ENCODE peak calls at places on chromosome 14, in four cellular contexts. P, H, K and L are unnamed samples.

GRCh38 chr14:32542507-32542906 is 213.4 kb downstream of the AKAP6 start:
- DNase-seq in H (peak), K (no peak), P (no peak), L (no peak)

GRCh38 chr14:30656190-30656632 is 34.1 kb downstream of the SCFD1 start:
- DNase-seq in K (no peak), H (peak), P (peak), L (peak)

GRCh38 chr14:57205953-57206352 is 62.8 kb downstream of the EXOC5 start:
- DNase-seq in H (no peak), K (no peak), P (no peak), L (no peak)

GRCh38 chr14:91295276-91295845 is 50.9 kb upstream of the GPR68 start:
- DNase-seq in K (no peak), H (no peak), P (no peak), L (no peak)

GRCh38 chr14:102235275-102235897 is 69.6 kb downstream of the MOK start:
- DNase-seq in K (peak), H (peak), P (peak), L (peak)

GRCh38 chr14:36215217-36215598 is 38.7 kb upstream of the PTCSC3 start:
- DNase-seq in P (no peak), K (no peak), H (no peak), L (no peak)

GRCh38 chr14:91400696-91401095 is 16.9 kb downstream of the CCDC88C start:
- DNase-seq in K (no peak), P (no peak), H (no peak), L (no peak)

GRCh38 chr14:74572829-74573360 is 39.1 kb downstream of the LTBP2 start:
- DNase-seq in H (no peak), K (no peak), P (no peak), L (no peak)

GRCh38 chr14:22844221-22845102 is 8.1 kb downstream of the MMP14 start:
- DNase-seq in P (no peak), H (no peak), K (no peak), L (no peak)

GRCh38 chr14:105086833-105087307 is 21.6 kb upstream of the GPR132 start:
- DNase-seq in H (peak), P (peak), K (peak), L (peak)

GRCh38 chr14:100529561-100530031 is 57.6 kb downstream of the BEGAIN start:
- DNase-seq in K (peak), P (no peak), H (no peak), L (no peak)

GRCh38 chr14:101815994-101816393 is 54.5 kb downstream of the PPP2R5C start:
- DNase-seq in K (no peak), P (peak), H (no peak), L (no peak)

GRCh38 chr14:89457007-89457406 is 40.0 kb upstream of the FOXN3 start:
- DNase-seq in K (no peak), P (no peak), H (no peak), L (no peak)

GRCh38 chr14:96286251-96286650 is 30.2 kb downstream of the BDKRB1 start:
- DNase-seq in K (no peak), P (no peak), H (no peak), L (no peak)

GRCh38 chr14:88995437-88996198 is 171.2 kb downstream of the TTC8 start:
- DNase-seq in P (no peak), K (peak), H (no peak), L (no peak)

GRCh38 chr14:90585106-90585505 is 188.3 kb downstream of the CALM1 start:
- DNase-seq in H (no peak), P (no peak), K (no peak), L (no peak)

GRCh38 chr14:72909163-72909562 is 15.3 kb upstream of the DPF3 start:
- DNase-seq in K (no peak), H (no peak), P (no peak), L (no peak)

GRCh38 chr14:96792581-96792980 is 4.6 kb upstream of the VRK1 start:
- DNase-seq in H (no peak), P (no peak), K (no peak), L (no peak)

GRCh38 chr14:38420045-38420444 is 164.2 kb upstream of the CLEC14A start:
- DNase-seq in H (no peak), K (no peak), P (no peak), L (no peak)

GRCh38 chr14:68085742-68086141 is 266.2 kb downstream of the RAD51B start:
- DNase-seq in K (no peak), H (no peak), P (no peak), L (peak)

GRCh38 chr14:72679106-72679505 is 214.8 kb downstream of the DPF3 start:
- DNase-seq in H (no peak), P (no peak), K (no peak), L (no peak)

GRCh38 chr14:38056270-38056669 is 151.4 kb upstream of the SSTR1 start:
- DNase-seq in H (peak), K (no peak), P (no peak), L (no peak)

GRCh38 chr14:91413547-91414474 is 3.8 kb downstream of the CCDC88C start:
- DNase-seq in H (peak), P (peak), K (peak), L (no peak)

GRCh38 chr14:56794557-56795283 is 15.6 kb downstream of the OTX2 start:
- DNase-seq in P (no peak), H (peak), K (no peak), L (peak)

GRCh38 chr14:59435106-59435505 is 30.1 kb downstream of the GPR135 start:
- DNase-seq in P (no peak), K (no peak), H (no peak), L (no peak)

GRCh38 chr14:54730156-54730961 is 163.4 kb downstream of the SAMD4A start:
- DNase-seq in H (no peak), K (no peak), P (no peak), L (no peak)

GRCh38 chr14:20681348-20682126 is 2.8 kb upstream of the RNASE4 start:
- DNase-seq in K (peak), P (peak), H (peak), L (peak)

GRCh38 chr14:68144051-68144681 is 324.6 kb downstream of the RAD51B start:
- DNase-seq in P (no peak), H (no peak), K (no peak), L (peak)

GRCh38 chr14:103056322-103057027 is 874 bp downstream of the CDC42BPB start:
- DNase-seq in H (peak), P (no peak), K (peak), L (peak)

DNA sequence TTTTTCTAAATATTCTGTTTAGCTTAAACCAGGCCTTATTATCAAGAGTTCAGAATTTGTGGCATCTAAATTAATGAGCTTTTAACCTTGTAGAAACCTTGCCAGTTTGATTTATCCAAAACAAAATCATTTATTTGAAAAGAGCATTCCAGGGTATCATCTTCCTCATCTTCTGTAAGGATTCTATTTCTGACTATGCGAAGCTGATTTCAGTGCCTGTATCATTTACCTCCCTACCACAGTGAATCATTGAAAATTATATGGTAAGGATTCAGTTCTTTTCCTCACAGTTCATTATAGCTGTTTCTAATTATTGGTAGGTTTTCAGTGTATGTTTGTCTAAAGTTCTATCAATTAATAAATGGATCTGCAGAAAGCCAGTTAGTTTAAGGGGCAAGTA is 263.3 kb upstream of the RGS6 start:
- DNase-seq in K (no peak), H (no peak), P (no peak), L (no peak)
- H3K27ac ChIP-seq in K (no peak), H (no peak), P (no peak), L (no peak)

DNA sequence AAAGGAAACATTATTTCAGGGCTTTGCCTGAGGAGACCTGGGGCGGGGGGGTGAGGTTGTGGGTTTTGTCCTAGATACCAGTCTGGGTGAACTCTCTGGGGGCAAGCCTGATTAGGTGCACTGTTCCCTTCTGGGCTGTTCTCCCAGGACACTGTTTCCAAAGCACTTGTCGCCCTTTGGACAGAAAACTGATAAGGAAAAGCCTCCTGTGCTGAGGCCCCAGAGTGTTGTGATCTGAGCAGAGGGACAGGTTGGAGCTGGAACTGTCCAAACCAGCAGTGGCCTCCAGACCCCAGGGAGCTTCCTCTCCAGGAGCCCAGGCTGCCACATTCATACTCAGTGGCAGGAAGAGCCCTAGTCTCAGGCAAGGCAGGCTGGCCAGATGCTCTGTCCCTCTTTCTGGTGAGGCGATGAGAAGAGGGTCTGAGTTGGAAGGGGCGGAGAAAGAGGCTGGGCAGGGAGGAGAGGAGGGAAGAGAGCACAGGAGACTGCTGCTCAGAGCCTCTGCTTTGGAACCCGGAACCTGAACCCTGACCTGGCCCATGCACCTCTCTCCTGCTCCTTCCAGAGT is 1.9 kb downstream of the GALNT16 start:
- DNase-seq in K (no peak), P (no peak), H (peak), L (no peak)
- H3K4me3 ChIP-seq in K (no peak), P (no peak), H (peak), L (peak)

DNA sequence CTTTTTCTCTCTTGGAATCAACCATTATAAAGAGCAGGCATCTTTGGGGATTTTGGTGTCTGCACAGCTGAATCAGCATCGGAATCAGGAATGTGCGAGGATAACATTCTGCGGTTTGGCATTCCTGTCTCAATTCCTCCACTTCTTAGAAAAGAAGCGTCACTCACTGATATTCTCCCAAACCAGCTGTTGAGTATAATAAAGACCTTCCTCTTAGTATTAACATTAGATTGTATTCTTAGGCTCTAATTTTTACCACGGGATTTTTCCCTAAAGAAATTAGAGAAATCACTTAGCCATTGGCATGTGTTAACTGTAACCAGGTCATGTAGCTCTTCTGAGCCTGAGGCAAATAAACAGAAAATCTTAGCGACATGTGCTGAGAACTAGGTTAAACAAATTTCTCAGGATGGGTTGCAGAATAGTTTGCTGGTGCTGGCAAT is 128.7 kb downstream of the TMX1 start:
- DNase-seq in H (peak), K (no peak), P (no peak), L (no peak)
- H3K27ac ChIP-seq in H (no peak), K (no peak), P (no peak), L (no peak)

DNA sequence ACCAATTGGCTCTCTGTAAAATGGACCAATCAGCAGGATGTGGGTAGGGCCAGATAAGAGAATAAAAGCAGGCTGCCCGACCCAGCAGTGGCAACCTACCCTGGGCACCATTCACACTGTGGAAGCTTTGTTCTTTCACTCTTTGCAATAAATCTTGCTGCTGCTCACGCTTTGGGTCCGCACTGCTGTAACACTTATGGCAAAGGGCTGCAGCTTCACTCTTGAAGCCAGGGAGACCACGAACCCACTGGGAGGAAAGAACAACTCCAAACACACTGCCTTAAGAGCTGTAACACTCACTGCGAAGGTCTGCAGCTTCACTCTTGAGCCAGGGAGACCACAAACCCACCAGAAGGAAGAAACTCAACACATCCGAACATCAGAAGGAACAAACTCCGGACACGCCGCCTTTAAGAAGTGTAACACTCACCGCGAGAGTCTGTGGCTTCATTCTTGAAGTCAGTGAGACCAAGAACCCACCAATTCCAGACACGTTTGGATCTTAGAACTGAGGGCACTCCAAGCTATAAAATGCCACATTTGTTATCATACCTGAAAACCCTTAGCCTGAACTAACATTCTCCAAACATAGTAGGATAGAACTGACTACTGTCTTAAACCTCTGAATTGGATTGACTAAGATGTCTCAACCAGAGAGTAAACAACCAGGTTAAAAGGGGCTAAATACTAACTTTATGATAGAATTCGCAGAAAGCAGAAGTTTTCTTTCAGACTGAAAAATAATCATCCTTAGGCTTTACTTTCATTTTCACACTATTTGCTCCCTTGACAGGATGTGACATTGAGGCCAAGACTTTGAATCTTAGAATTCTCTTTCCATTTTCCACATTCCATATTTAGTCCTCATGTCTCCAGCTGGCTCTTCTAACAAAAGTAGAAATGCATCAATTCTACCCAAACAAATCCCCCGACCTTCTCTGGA is 33.6 kb downstream of the CDKL1 start:
- DNase-seq in P (peak), K (no peak), H (no peak), L (peak)
- H3K4me3 ChIP-seq in P (peak), K (no peak), H (no peak), L (no peak)

GRCh38 chr14:77557391-77557790 is 58.8 kb upstream of the ISM2 start:
- DNase-seq in P (no peak), H (no peak), K (no peak), L (no peak)
- H3K27ac ChIP-seq in P (no peak), H (no peak), K (no peak), L (no peak)